ENCODE peak calls at places on chromosomes 13 and 19, in eight cellular contexts. One of them, this sample, is unnamed.

GRCh38 chr19:7159105-7159933 is 89.8 kb downstream of the ZNF557 start:
- DNase-seq in left lung: peak
- DNase-seq in lower lobe of right lung: no peak
- DNase-seq in PC-3: no peak
- DNase-seq in glutamatergic neuron: no peak
- DNase-seq in astrocyte of the spinal cord: peak
- DNase-seq in GM10248: no peak
- DNase-seq in mesothelial cell of epicardium: no peak
- DNase-seq in this sample: no peak

GRCh38 chr19:46250057-46250456 is 20.5 kb downstream of the IGFL1 start:
- DNase-seq in left lung: no peak
- DNase-seq in lower lobe of right lung: no peak
- DNase-seq in PC-3: no peak
- DNase-seq in glutamatergic neuron: no peak
- DNase-seq in astrocyte of the spinal cord: no peak
- DNase-seq in GM10248: no peak
- DNase-seq in mesothelial cell of epicardium: no peak
- DNase-seq in this sample: no peak

GRCh38 chr19:47479701-47480503 is 4.1 kb downstream of the KPTN start:
- DNase-seq in left lung: no peak
- DNase-seq in lower lobe of right lung: peak
- DNase-seq in PC-3: no peak
- DNase-seq in glutamatergic neuron: peak
- DNase-seq in astrocyte of the spinal cord: peak
- DNase-seq in GM10248: no peak
- DNase-seq in mesothelial cell of epicardium: no peak
- DNase-seq in this sample: no peak

GRCh38 chr13:110278859-110279258 is 28.1 kb downstream of the COL4A1 start:
- DNase-seq in left lung: no peak
- DNase-seq in lower lobe of right lung: no peak
- DNase-seq in PC-3: no peak
- DNase-seq in glutamatergic neuron: no peak
- DNase-seq in astrocyte of the spinal cord: no peak
- DNase-seq in GM10248: no peak
- DNase-seq in mesothelial cell of epicardium: no peak
- DNase-seq in this sample: no peak

GRCh38 chr19:51365211-51366049 is 758 bp downstream of the ETFB start:
- DNase-seq in left lung: no peak
- DNase-seq in lower lobe of right lung: no peak
- DNase-seq in PC-3: peak
- DNase-seq in glutamatergic neuron: no peak
- DNase-seq in astrocyte of the spinal cord: peak
- DNase-seq in GM10248: no peak
- DNase-seq in mesothelial cell of epicardium: no peak
- DNase-seq in this sample: no peak

GRCh38 chr13:83878691-83879410 is 3.4 kb downstream of the SLITRK1 start:
- DNase-seq in left lung: no peak
- DNase-seq in lower lobe of right lung: no peak
- DNase-seq in PC-3: no peak
- DNase-seq in glutamatergic neuron: peak
- DNase-seq in astrocyte of the spinal cord: no peak
- DNase-seq in GM10248: no peak
- DNase-seq in mesothelial cell of epicardium: no peak
- DNase-seq in this sample: no peak

GRCh38 chr19:13095934-13096890 is 6.4 kb downstream of the LYL1 start:
- DNase-seq in left lung: no peak
- DNase-seq in lower lobe of right lung: no peak
- DNase-seq in PC-3: peak
- DNase-seq in glutamatergic neuron: peak
- DNase-seq in astrocyte of the spinal cord: no peak
- DNase-seq in GM10248: no peak
- DNase-seq in mesothelial cell of epicardium: no peak
- DNase-seq in this sample: no peak

GRCh38 chr13:89554801-89555200 is 1792.7 kb upstream of the MIR17HG start:
- DNase-seq in left lung: no peak
- DNase-seq in lower lobe of right lung: no peak
- DNase-seq in PC-3: peak
- DNase-seq in glutamatergic neuron: no peak
- DNase-seq in astrocyte of the spinal cord: no peak
- DNase-seq in GM10248: no peak
- DNase-seq in mesothelial cell of epicardium: no peak
- DNase-seq in this sample: no peak

GRCh38 chr19:23203841-23204344 is 46.3 kb downstream of the ZNF724 start:
- DNase-seq in left lung: no peak
- DNase-seq in lower lobe of right lung: no peak
- DNase-seq in PC-3: no peak
- DNase-seq in glutamatergic neuron: peak
- DNase-seq in astrocyte of the spinal cord: no peak
- DNase-seq in GM10248: no peak
- DNase-seq in mesothelial cell of epicardium: no peak
- DNase-seq in this sample: no peak

GRCh38 chr19:29535984-29536508 is 10.3 kb downstream of the VSTM2B start:
- DNase-seq in left lung: peak
- DNase-seq in lower lobe of right lung: no peak
- DNase-seq in PC-3: no peak
- DNase-seq in glutamatergic neuron: no peak
- DNase-seq in astrocyte of the spinal cord: no peak
- DNase-seq in GM10248: no peak
- DNase-seq in mesothelial cell of epicardium: no peak
- DNase-seq in this sample: no peak

GRCh38 chr13:76783798-76784197 is 102.4 kb downstream of the KCTD12 start:
- DNase-seq in left lung: no peak
- DNase-seq in lower lobe of right lung: no peak
- DNase-seq in PC-3: no peak
- DNase-seq in glutamatergic neuron: no peak
- DNase-seq in astrocyte of the spinal cord: no peak
- DNase-seq in GM10248: no peak
- DNase-seq in mesothelial cell of epicardium: no peak
- DNase-seq in this sample: no peak

GRCh38 chr19:8117991-8118390 is 31.4 kb downstream of the FBN3 start:
- DNase-seq in left lung: no peak
- DNase-seq in lower lobe of right lung: no peak
- DNase-seq in PC-3: no peak
- DNase-seq in glutamatergic neuron: no peak
- DNase-seq in astrocyte of the spinal cord: no peak
- DNase-seq in GM10248: no peak
- DNase-seq in mesothelial cell of epicardium: no peak
- DNase-seq in this sample: no peak

GRCh38 chr19:15185188-15185587 is 15.6 kb downstream of the NOTCH3 start:
- DNase-seq in left lung: no peak
- DNase-seq in lower lobe of right lung: no peak
- DNase-seq in PC-3: no peak
- DNase-seq in glutamatergic neuron: no peak
- DNase-seq in astrocyte of the spinal cord: no peak
- DNase-seq in GM10248: no peak
- DNase-seq in mesothelial cell of epicardium: no peak
- DNase-seq in this sample: no peak

GRCh38 chr19:4034048-4035017 is 26.8 kb downstream of the PIAS4 start:
- DNase-seq in left lung: no peak
- DNase-seq in lower lobe of right lung: no peak
- DNase-seq in PC-3: no peak
- DNase-seq in glutamatergic neuron: no peak
- DNase-seq in astrocyte of the spinal cord: no peak
- DNase-seq in GM10248: no peak
- DNase-seq in mesothelial cell of epicardium: no peak
- DNase-seq in this sample: no peak

GRCh38 chr13:97278395-97279078 is 56.4 kb downstream of the MBNL2 start:
- DNase-seq in left lung: no peak
- DNase-seq in lower lobe of right lung: no peak
- DNase-seq in PC-3: no peak
- DNase-seq in glutamatergic neuron: no peak
- DNase-seq in astrocyte of the spinal cord: no peak
- DNase-seq in GM10248: no peak
- DNase-seq in mesothelial cell of epicardium: no peak
- DNase-seq in this sample: no peak

GRCh38 chr19:12126707-12127106 is 13.4 kb downstream of the ZNF20 start:
- DNase-seq in left lung: no peak
- DNase-seq in lower lobe of right lung: no peak
- DNase-seq in PC-3: no peak
- DNase-seq in glutamatergic neuron: peak
- DNase-seq in astrocyte of the spinal cord: no peak
- DNase-seq in GM10248: no peak
- DNase-seq in mesothelial cell of epicardium: no peak
- DNase-seq in this sample: no peak

GRCh38 chr19:290539-291521 is at the start of gene PLPP2:
- DNase-seq in left lung: no peak
- DNase-seq in lower lobe of right lung: peak
- DNase-seq in PC-3: no peak
- DNase-seq in glutamatergic neuron: no peak
- DNase-seq in astrocyte of the spinal cord: peak
- DNase-seq in GM10248: no peak
- DNase-seq in mesothelial cell of epicardium: no peak
- DNase-seq in this sample: peak

GRCh38 chr13:40813662-40814454 is 24.4 kb downstream of the SLC25A15 start:
- DNase-seq in left lung: no peak
- DNase-seq in lower lobe of right lung: no peak
- DNase-seq in PC-3: peak
- DNase-seq in glutamatergic neuron: no peak
- DNase-seq in astrocyte of the spinal cord: peak
- DNase-seq in GM10248: peak
- DNase-seq in mesothelial cell of epicardium: no peak
- DNase-seq in this sample: no peak

GRCh38 chr13:31996611-31997010 is 35.0 kb upstream of the FRY start:
- DNase-seq in left lung: no peak
- DNase-seq in lower lobe of right lung: no peak
- DNase-seq in PC-3: no peak
- DNase-seq in glutamatergic neuron: no peak
- DNase-seq in astrocyte of the spinal cord: no peak
- DNase-seq in GM10248: no peak
- DNase-seq in mesothelial cell of epicardium: no peak
- DNase-seq in this sample: no peak

GRCh38 chr13:31997641-31998040 is 33.9 kb upstream of the FRY start:
- DNase-seq in left lung: no peak
- DNase-seq in lower lobe of right lung: no peak
- DNase-seq in PC-3: no peak
- DNase-seq in glutamatergic neuron: no peak
- DNase-seq in astrocyte of the spinal cord: no peak
- DNase-seq in GM10248: no peak
- DNase-seq in mesothelial cell of epicardium: no peak
- DNase-seq in this sample: no peak

GRCh38 chr13:32001769-32002168 is 29.8 kb upstream of the FRY start:
- DNase-seq in left lung: no peak
- DNase-seq in lower lobe of right lung: no peak
- DNase-seq in PC-3: no peak
- DNase-seq in glutamatergic neuron: no peak
- DNase-seq in astrocyte of the spinal cord: no peak
- DNase-seq in GM10248: no peak
- DNase-seq in mesothelial cell of epicardium: no peak
- DNase-seq in this sample: no peak

GRCh38 chr13:31998131-31998530 is 33.4 kb upstream of the FRY start:
- DNase-seq in left lung: no peak
- DNase-seq in lower lobe of right lung: no peak
- DNase-seq in PC-3: no peak
- DNase-seq in glutamatergic neuron: no peak
- DNase-seq in astrocyte of the spinal cord: no peak
- DNase-seq in GM10248: no peak
- DNase-seq in mesothelial cell of epicardium: no peak
- DNase-seq in this sample: no peak

DNA sequence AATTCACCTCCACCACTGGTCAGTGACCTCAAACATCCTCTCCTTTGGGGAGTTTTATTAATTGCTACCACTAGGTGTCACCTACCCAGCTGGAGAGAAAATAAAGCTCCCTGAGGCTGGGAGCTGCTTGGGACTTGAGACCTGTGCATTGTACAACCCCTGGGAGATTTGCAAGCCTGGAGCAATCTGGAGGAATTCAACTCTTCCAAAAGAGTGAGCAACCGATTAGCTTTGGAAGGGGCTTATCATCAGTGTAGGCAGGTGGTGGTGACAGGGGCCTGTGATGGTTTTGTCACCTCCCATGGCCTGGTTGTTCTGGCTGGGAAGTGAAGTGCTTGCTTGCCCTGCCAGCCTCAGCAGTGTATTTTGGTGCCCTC is 30.2 kb upstream of the FRY start:
- DNase-seq in left lung: no peak
- DNase-seq in lower lobe of right lung: no peak
- DNase-seq in PC-3: peak
- DNase-seq in glutamatergic neuron: no peak
- DNase-seq in astrocyte of the spinal cord: peak
- DNase-seq in GM10248: peak
- DNase-seq in mesothelial cell of epicardium: no peak
- DNase-seq in this sample: no peak
- TF ChIP-seq CTCF in left lung: peak
- TF ChIP-seq CTCF in lower lobe of right lung: peak
- TF ChIP-seq CTCF in PC-3: peak
- TF ChIP-seq CTCF in glutamatergic neuron: peak
- TF ChIP-seq CTCF in astrocyte of the spinal cord: peak
- TF ChIP-seq CTCF in GM10248: peak
- TF ChIP-seq CTCF in mesothelial cell of epicardium: peak
- TF ChIP-seq CTCF in this sample: peak

GRCh38 chr19:17562097-17562496 is 6.6 kb downstream of the COLGALT1 start:
- DNase-seq in left lung: no peak
- DNase-seq in lower lobe of right lung: no peak
- DNase-seq in PC-3: no peak
- DNase-seq in glutamatergic neuron: no peak
- DNase-seq in astrocyte of the spinal cord: no peak
- DNase-seq in GM10248: no peak
- DNase-seq in mesothelial cell of epicardium: no peak
- DNase-seq in this sample: no peak
- TF ChIP-seq CTCF in left lung: no peak
- TF ChIP-seq CTCF in lower lobe of right lung: no peak
- TF ChIP-seq CTCF in PC-3: no peak
- TF ChIP-seq CTCF in glutamatergic neuron: no peak
- TF ChIP-seq CTCF in astrocyte of the spinal cord: no peak
- TF ChIP-seq CTCF in GM10248: no peak
- TF ChIP-seq CTCF in mesothelial cell of epicardium: no peak
- TF ChIP-seq CTCF in this sample: no peak

DNA sequence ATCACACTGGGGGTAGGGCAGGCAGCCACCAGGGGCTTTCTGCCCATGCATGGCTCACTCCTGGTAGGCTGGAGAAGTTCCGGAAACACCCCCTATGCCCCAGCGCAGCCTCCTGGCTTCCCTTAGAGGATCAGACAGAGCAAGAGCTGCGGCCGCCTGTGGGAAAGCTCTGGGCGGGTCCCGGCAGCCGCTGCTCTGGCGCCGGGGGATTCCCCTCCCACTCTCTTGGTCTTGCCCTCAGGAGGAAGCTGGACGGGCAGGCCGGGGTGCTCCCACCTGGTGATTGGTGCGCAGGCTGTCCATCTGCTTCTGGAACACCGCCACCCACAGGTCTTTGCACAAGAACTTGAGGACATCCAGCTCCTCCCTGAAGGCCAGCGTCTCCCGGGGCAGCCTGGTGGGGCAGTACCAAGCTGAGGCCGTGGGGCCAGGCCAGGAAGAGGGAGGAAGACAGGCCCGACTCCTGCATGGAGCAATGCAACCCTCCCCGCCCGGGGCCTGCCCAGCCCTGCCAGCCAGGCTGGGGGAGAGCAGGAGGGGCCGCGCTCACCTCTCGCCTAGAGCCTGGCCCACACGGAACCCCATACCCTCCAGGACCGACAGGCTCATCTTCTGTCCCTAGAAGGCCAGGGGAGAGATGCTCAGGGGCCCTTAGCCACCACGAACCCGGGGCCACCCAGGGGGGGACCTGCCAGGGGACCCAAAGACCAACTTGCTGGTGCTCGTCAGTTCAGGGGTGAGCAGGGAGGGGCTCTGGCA is 4.0 kb upstream of the NKPD1 start:
- DNase-seq in left lung: peak
- DNase-seq in lower lobe of right lung: peak
- DNase-seq in PC-3: no peak
- DNase-seq in glutamatergic neuron: peak
- DNase-seq in astrocyte of the spinal cord: peak
- DNase-seq in GM10248: peak
- DNase-seq in mesothelial cell of epicardium: peak
- DNase-seq in this sample: peak
- TF ChIP-seq CTCF in left lung: no peak
- TF ChIP-seq CTCF in lower lobe of right lung: no peak
- TF ChIP-seq CTCF in PC-3: no peak
- TF ChIP-seq CTCF in glutamatergic neuron: no peak
- TF ChIP-seq CTCF in astrocyte of the spinal cord: no peak
- TF ChIP-seq CTCF in GM10248: peak
- TF ChIP-seq CTCF in mesothelial cell of epicardium: no peak
- TF ChIP-seq CTCF in this sample: no peak

GRCh38 chr13:27383104-27383921 is 41.1 kb upstream of the GTF3A start:
- DNase-seq in left lung: no peak
- DNase-seq in lower lobe of right lung: no peak
- DNase-seq in PC-3: no peak
- DNase-seq in glutamatergic neuron: no peak
- DNase-seq in astrocyte of the spinal cord: no peak
- DNase-seq in GM10248: no peak
- DNase-seq in mesothelial cell of epicardium: no peak
- DNase-seq in this sample: no peak
- TF ChIP-seq CTCF in left lung: no peak
- TF ChIP-seq CTCF in lower lobe of right lung: no peak
- TF ChIP-seq CTCF in PC-3: no peak
- TF ChIP-seq CTCF in glutamatergic neuron: no peak
- TF ChIP-seq CTCF in astrocyte of the spinal cord: no peak
- TF ChIP-seq CTCF in GM10248: no peak
- TF ChIP-seq CTCF in mesothelial cell of epicardium: no peak
- TF ChIP-seq CTCF in this sample: no peak

This sample was measured in natural killer cell.